ENCODE peak calls at places on chromosomes 13 and 19, in nine cellular contexts. G is body of pancreas, T is SJSA1, P is neuronal stem cell, J is neural progenitor cell, M is substantia nigra, X is GM23338, H is coronary artery, N is psoas muscle. R is an unnamed sample.

GRCh38 chr19:13169769-13170168 is 19.6 kb downstream of the IER2 start:
- DNase-seq in G (no peak), T (peak), P (no peak), J (no peak), M (no peak), X (no peak), H (no peak), N (no peak), R (no peak)

GRCh38 chr19:58544591-58545285 is 874 bp downstream of the TRIM28 start:
- DNase-seq in G (no peak), T (peak), P (peak), J (peak), M (no peak), X (peak), H (no peak), N (no peak), R (peak)

GRCh38 chr13:66751691-66752090 is 478.4 kb downstream of the PCDH9 start:
- DNase-seq in G (no peak), T (no peak), P (no peak), J (no peak), M (no peak), X (no peak), H (no peak), N (no peak), R (no peak)

GRCh38 chr19:54123682-54124081 is 8.1 kb downstream of the PRPF31 start:
- DNase-seq in G (no peak), T (no peak), P (no peak), J (no peak), M (no peak), X (no peak), H (no peak), N (no peak), R (no peak)

GRCh38 chr13:31951215-31951678 is 80.3 kb upstream of the FRY start:
- DNase-seq in G (peak), T (no peak), P (no peak), J (no peak), M (no peak), X (no peak), H (no peak), N (peak), R (peak)

GRCh38 chr13:79307433-79307861 is 98.6 kb downstream of the RBM26 start:
- DNase-seq in G (no peak), T (no peak), P (no peak), J (no peak), M (no peak), X (no peak), H (no peak), N (no peak), R (no peak)

GRCh38 chr13:106520205-106521004 is 15.1 kb downstream of the EFNB2 start:
- DNase-seq in G (no peak), T (no peak), P (no peak), J (peak), M (no peak), X (peak), H (no peak), N (no peak), R (no peak)

GRCh38 chr13:58488251-58488650 is 856.7 kb downstream of the PCDH17 start:
- DNase-seq in G (no peak), T (no peak), P (no peak), J (no peak), M (no peak), X (no peak), H (no peak), N (no peak), R (no peak)

GRCh38 chr13:87570669-87571068 is 100.5 kb upstream of the SLITRK5 start:
- DNase-seq in G (no peak), T (no peak), P (no peak), J (no peak), M (no peak), X (peak), H (no peak), N (no peak), R (no peak)

GRCh38 chr19:55341191-55342043 is 1.7 kb downstream of the KMT5C start:
- DNase-seq in G (peak), T (peak), P (peak), J (peak), M (peak), X (peak), H (no peak), N (peak), R (peak)

GRCh38 chr13:43986395-43986794 is 106.7 kb downstream of the LACC1 start:
- DNase-seq in G (no peak), T (no peak), P (no peak), J (no peak), M (no peak), X (no peak), H (no peak), N (no peak), R (no peak)

GRCh38 chr19:30566681-30567420 is 194.7 kb downstream of the ZNF536 start:
- DNase-seq in G (no peak), T (peak), P (no peak), J (no peak), M (no peak), X (no peak), H (no peak), N (no peak), R (no peak)

GRCh38 chr19:7242601-7243258 is 51.5 kb downstream of the INSR start:
- DNase-seq in G (no peak), T (no peak), P (no peak), J (no peak), M (no peak), X (no peak), H (no peak), N (no peak), R (no peak)

GRCh38 chr19:48290923-48291700 is 21.2 kb downstream of the ZNF114 start:
- DNase-seq in G (peak), T (peak), P (peak), J (peak), M (peak), X (peak), H (peak), N (peak), R (peak)

GRCh38 chr13:95455782-95456181 is 96.7 kb upstream of the CLDN10 start:
- DNase-seq in G (no peak), T (no peak), P (no peak), J (no peak), M (no peak), X (no peak), H (no peak), N (no peak), R (no peak)

GRCh38 chr13:106393776-106394175 is 141.7 kb downstream of the EFNB2 start:
- DNase-seq in G (no peak), T (no peak), P (no peak), J (no peak), M (no peak), X (no peak), H (no peak), N (no peak), R (no peak)

GRCh38 chr19:56071151-56071550 is 49.9 kb downstream of the ZNF787 start:
- DNase-seq in G (no peak), T (no peak), P (no peak), J (peak), M (no peak), X (peak), H (no peak), N (no peak), R (no peak)

GRCh38 chr19:32543107-32543900 is 37.7 kb upstream of the PDCD5 start:
- DNase-seq in G (no peak), T (peak), P (no peak), J (no peak), M (no peak), X (no peak), H (no peak), N (no peak), R (no peak)

GRCh38 chr13:76621726-76622125 is 264.5 kb downstream of the KCTD12 start:
- DNase-seq in G (no peak), T (no peak), P (no peak), J (no peak), M (no peak), X (no peak), H (no peak), N (no peak), R (no peak)

GRCh38 chr19:39112338-39112890 is 13.2 kb upstream of the PAK4 start:
- DNase-seq in G (peak), T (no peak), P (no peak), J (no peak), M (no peak), X (no peak), H (no peak), N (no peak), R (peak)

GRCh38 chr19:37506387-37507166 is at the start of gene ZNF793:
- DNase-seq in G (peak), T (no peak), P (peak), J (peak), M (peak), X (peak), H (peak), N (peak), R (peak)

GRCh38 chr19:13894552-13894951 is 11.4 kb downstream of the BRME1 start:
- DNase-seq in G (no peak), T (no peak), P (no peak), J (no peak), M (no peak), X (no peak), H (no peak), N (no peak), R (no peak)

GRCh38 chr13:26605845-26606244 is 48.4 kb downstream of the WASF3 start:
- DNase-seq in G (no peak), T (no peak), P (no peak), J (peak), M (no peak), X (peak), H (no peak), N (no peak), R (no peak)

GRCh38 chr19:35963514-35963913 is 27.3 kb downstream of the LRFN3 start:
- DNase-seq in G (peak), T (no peak), P (peak), J (peak), M (peak), X (peak), H (no peak), N (no peak), R (no peak)

GRCh38 chr19:29674374-29675119 is 9.3 kb downstream of the PLEKHF1 start:
- DNase-seq in G (no peak), T (no peak), P (no peak), J (no peak), M (no peak), X (no peak), H (no peak), N (no peak), R (no peak)

GRCh38 chr19:55626350-55626749 is 2.0 kb upstream of the ZNF784 start:
- DNase-seq in G (no peak), T (no peak), P (no peak), J (no peak), M (no peak), X (no peak), H (no peak), N (no peak), R (no peak)

GRCh38 chr13:93535256-93535655 is 308.6 kb downstream of the GPC6 start:
- DNase-seq in G (no peak), T (no peak), P (no peak), J (no peak), M (no peak), X (no peak), H (no peak), N (no peak), R (no peak)

GRCh38 chr13:66225071-66225470 is 1005.1 kb downstream of the PCDH9 start:
- DNase-seq in G (no peak), T (no peak), P (no peak), J (peak), M (no peak), X (peak), H (no peak), N (no peak), R (no peak)

GRCh38 chr19:57803594-57804325 is 11.0 kb downstream of the ZNF552 start:
- DNase-seq in G (no peak), T (peak), P (peak), J (peak), M (no peak), X (peak), H (no peak), N (no peak), R (no peak)

GRCh38 chr19:1384478-1385110 is 887 bp downstream of the NDUFS7 start:
- DNase-seq in G (no peak), T (no peak), P (no peak), J (no peak), M (no peak), X (no peak), H (no peak), N (no peak), R (no peak)
- H3K27ac ChIP-seq in G (peak), T (no peak), P (no peak), J (no peak), M (peak), X (no peak), H (peak), N (peak), R (peak)

DNA sequence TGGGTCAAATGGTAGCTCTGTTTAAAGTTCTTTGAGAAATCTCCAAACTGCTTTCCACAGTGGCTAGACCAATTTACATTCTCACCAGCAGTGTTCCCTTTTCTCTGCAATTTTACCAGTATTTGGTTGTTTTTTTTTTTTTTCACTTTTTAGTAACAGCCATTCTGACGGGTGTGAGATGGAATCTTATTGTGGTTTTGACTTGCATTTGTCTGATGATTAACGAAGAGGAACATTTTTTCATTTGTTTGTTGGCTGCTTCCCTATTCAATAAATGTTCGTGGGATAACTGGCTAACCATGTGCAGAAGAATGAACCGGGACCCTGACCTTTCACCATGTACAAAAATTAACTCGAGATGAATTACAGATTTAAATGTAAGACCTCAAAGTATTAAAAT is 31.2 kb downstream of the CYP4F2 start:
- DNase-seq in G (no peak), T (no peak), P (no peak), J (no peak), M (no peak), X (no peak), H (no peak), N (no peak), R (no peak)
- H3K27ac ChIP-seq in G (no peak), T (no peak), P (no peak), J (no peak), M (no peak), X (no peak), H (no peak), N (no peak), R (no peak)

DNA sequence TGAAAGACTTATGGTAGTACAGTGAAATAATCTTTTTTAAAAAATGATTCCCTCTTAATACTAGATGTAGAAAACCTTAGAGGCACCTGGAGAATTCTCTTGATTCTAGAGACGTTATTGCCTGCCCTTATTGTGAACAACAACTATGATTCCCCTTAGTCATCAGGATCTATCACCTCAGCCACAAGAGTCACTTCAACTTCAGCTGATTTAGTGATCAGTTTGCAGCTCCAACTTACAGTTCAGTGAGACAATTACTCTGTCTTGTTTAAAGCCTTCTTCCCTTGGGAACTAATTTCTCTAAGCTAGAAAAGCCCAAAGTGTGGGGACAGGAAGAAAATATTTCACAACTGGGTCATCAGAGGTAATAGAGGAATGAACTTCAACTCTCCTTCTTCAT is 254.3 kb upstream of the SLITRK1 start:
- DNase-seq in G (no peak), T (no peak), P (no peak), J (no peak), M (no peak), X (no peak), H (no peak), N (no peak), R (no peak)
- H3K27ac ChIP-seq in G (no peak), T (no peak), P (no peak), J (no peak), M (no peak), X (no peak), H (no peak), N (no peak), R (peak)

GRCh38 chr13:113545931-113546516 is 38.5 kb upstream of the TFDP1 start:
- DNase-seq in G (peak), T (peak), P (no peak), J (no peak), M (no peak), X (no peak), H (peak), N (no peak), R (peak)

GRCh38 chr13:113546571-113547247 is 37.8 kb upstream of the TFDP1 start:
- DNase-seq in G (peak), T (no peak), P (no peak), J (no peak), M (no peak), X (no peak), H (peak), N (peak), R (peak)

GRCh38 chr13:113544071-113544891 is 40.3 kb upstream of the TFDP1 start:
- DNase-seq in G (peak), T (no peak), P (no peak), J (no peak), M (no peak), X (no peak), H (no peak), N (no peak), R (peak)

GRCh38 chr13:113544896-113545295 is 39.7 kb upstream of the TFDP1 start:
- DNase-seq in G (peak), T (peak), P (no peak), J (no peak), M (no peak), X (no peak), H (no peak), N (no peak), R (peak)

GRCh38 chr13:113545455-113545930 is 39.1 kb upstream of the TFDP1 start:
- DNase-seq in G (peak), T (peak), P (no peak), J (no peak), M (no peak), X (no peak), H (peak), N (no peak), R (peak)
- H3K27ac ChIP-seq in G (no peak), T (no peak), P (no peak), J (no peak), M (no peak), X (no peak), H (no peak), N (no peak), R (peak)

GRCh38 chr19:51760811-51761356 is at the start of gene FPR2:
- DNase-seq in G (no peak), T (no peak), P (no peak), J (peak), M (no peak), X (peak), H (no peak), N (no peak), R (no peak)
- H3K27ac ChIP-seq in G (no peak), T (no peak), P (no peak), J (no peak), M (no peak), X (no peak), H (no peak), N (no peak), R (peak)

GRCh38 chr13:39016789-39017188 is 21.1 kb downstream of the PROSER1 start:
- DNase-seq in G (no peak), T (no peak), P (peak), J (peak), M (no peak), X (peak), H (no peak), N (no peak), R (no peak)
- H3K27ac ChIP-seq in G (no peak), T (no peak), P (no peak), J (no peak), M (no peak), X (no peak), H (no peak), N (peak), R (no peak)

GRCh38 chr13:73369095-73369494 is 310.3 kb downstream of the KLF5 start:
- DNase-seq in G (no peak), T (no peak), P (no peak), J (no peak), M (no peak), X (no peak), H (no peak), N (no peak), R (no peak)

GRCh38 chr13:73366241-73366640 is 307.4 kb downstream of the KLF5 start:
- DNase-seq in G (no peak), T (no peak), P (no peak), J (no peak), M (no peak), X (no peak), H (no peak), N (no peak), R (no peak)

GRCh38 chr13:73367886-73368285 is 309.1 kb downstream of the KLF5 start:
- DNase-seq in G (no peak), T (no peak), P (no peak), J (no peak), M (no peak), X (no peak), H (no peak), N (no peak), R (no peak)

GRCh38 chr13:73370066-73370465 is 311.3 kb downstream of the KLF5 start:
- DNase-seq in G (no peak), T (no peak), P (no peak), J (no peak), M (no peak), X (no peak), H (no peak), N (no peak), R (no peak)

DNA sequence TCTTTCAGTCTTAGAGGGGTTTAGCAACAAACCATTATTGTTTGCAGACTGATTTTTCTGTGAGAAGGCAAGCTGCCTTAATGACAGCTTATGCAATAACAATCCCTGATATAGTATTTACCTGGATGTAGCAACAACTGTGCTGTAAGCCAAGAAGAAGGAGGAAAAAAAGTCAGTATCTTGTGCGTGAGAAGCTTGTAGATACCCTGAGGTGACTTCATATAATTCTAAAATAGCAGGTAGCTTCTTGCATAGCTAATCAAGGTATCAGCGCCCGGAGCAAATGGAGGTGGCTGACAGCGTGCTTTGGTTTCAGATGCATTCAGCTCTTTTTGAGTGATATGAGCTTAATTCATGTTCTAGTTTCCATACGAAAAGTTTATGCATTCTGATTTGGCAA is 309.8 kb downstream of the KLF5 start:
- DNase-seq in G (no peak), T (no peak), P (no peak), J (no peak), M (no peak), X (no peak), H (no peak), N (no peak), R (no peak)
- H3K27ac ChIP-seq in G (no peak), T (no peak), P (no peak), J (no peak), M (no peak), X (no peak), H (no peak), N (no peak), R (no peak)

DNA sequence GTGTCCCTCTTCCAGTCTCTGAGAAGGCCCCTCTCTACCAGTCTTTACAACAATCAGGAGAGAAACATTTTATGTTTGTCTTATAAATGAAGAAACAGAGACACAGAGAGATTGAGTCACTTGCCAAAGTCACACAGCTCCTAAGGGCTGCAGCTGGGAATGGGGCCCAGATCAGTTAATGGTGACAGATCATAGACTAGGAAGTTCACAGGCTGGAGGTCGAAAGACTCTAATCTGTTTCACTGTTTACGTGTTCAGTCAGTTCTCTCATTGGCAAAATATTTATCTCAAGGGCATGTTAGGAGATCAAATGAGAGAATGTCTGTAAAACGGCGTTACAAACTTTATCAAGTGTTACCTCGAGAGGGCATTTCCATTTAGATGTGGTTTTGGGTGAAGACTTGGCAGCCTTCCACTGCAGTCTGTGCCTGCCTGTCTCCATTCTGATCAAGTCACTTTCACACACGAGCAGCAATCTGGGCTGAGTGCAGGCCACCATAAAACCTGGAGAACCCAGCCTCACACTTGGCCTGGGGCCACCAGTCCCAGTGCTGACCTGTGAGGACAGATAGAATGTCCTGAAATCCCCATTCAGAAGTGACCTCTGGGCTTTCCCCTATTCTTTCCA is 65.1 kb downstream of the SIAH3 start:
- DNase-seq in G (peak), T (no peak), P (no peak), J (no peak), M (no peak), X (no peak), H (peak), N (no peak), R (no peak)
- H3K27ac ChIP-seq in G (peak), T (no peak), P (no peak), J (no peak), M (no peak), X (no peak), H (no peak), N (no peak), R (no peak)

GRCh38 chr19:3027981-3028304 is 1.1 kb downstream of the TLE2 start:
- DNase-seq in G (no peak), T (no peak), P (no peak), J (no peak), M (no peak), X (no peak), H (no peak), N (no peak), R (no peak)
- H3K27ac ChIP-seq in G (peak), T (no peak), P (no peak), J (no peak), M (no peak), X (no peak), H (peak), N (no peak), R (peak)